ENCODE peak calls at places on chromosomes 16 and 17, in five cellular contexts. Z is HL-60, G is adipocyte, L is NCI-H1436 treated with DMSO at 0.1 percent for 48 hours, P is fibroblast of lung. N is an unnamed sample.

GRCh38 chr17:58331815-58332719 is 3.5 kb upstream of the TSPOAP1 start:
- DNase-seq in Z (peak), G (no peak), L (no peak), P (no peak), N (no peak)

GRCh38 chr17:39963826-39964225 is 1.0 kb downstream of the GSDMA start:
- DNase-seq in Z (no peak), G (no peak), L (no peak), P (no peak), N (no peak)

GRCh38 chr17:78343433-78344201 is 16.3 kb downstream of the SOCS3 start:
- DNase-seq in Z (peak), G (no peak), L (no peak), P (no peak), N (no peak)

GRCh38 chr17:80109713-80110446 is 8.5 kb downstream of the GAA start:
- DNase-seq in Z (no peak), G (no peak), L (peak), P (no peak), N (no peak)

GRCh38 chr16:14405611-14406537 is 224.2 kb downstream of the PARN start:
- DNase-seq in Z (no peak), G (peak), L (no peak), P (no peak), N (peak)

GRCh38 chr16:75086281-75086680 is 30.3 kb downstream of the LDHD start:
- DNase-seq in Z (no peak), G (no peak), L (no peak), P (peak), N (peak)

GRCh38 chr16:181668-182021 is 1.4 kb downstream of the HBQ1 start:
- DNase-seq in Z (no peak), G (no peak), L (no peak), P (peak), N (peak)

GRCh38 chr16:2963074-2963610 is 933 bp upstream of the KREMEN2 start:
- DNase-seq in Z (no peak), G (no peak), L (no peak), P (no peak), N (no peak)

GRCh38 chr17:80780381-80781187 is 211.1 kb upstream of the CHMP6 start:
- DNase-seq in Z (peak), G (no peak), L (no peak), P (no peak), N (peak)

GRCh38 chr17:1611715-1612114 is 16.9 kb downstream of the SLC43A2 start:
- DNase-seq in Z (no peak), G (no peak), L (no peak), P (no peak), N (no peak)

GRCh38 chr17:63675607-63676539 is 24.1 kb downstream of the LIMD2 start:
- DNase-seq in Z (no peak), G (peak), L (no peak), P (peak), N (peak)

GRCh38 chr16:89922477-89922883 is 662 bp upstream of the TUBB3 start:
- DNase-seq in Z (no peak), G (peak), L (no peak), P (peak), N (peak)

GRCh38 chr17:57939797-57940196 is 15.4 kb downstream of the CUEDC1 start:
- DNase-seq in Z (peak), G (no peak), L (peak), P (no peak), N (no peak)

GRCh38 chr17:80104321-80104955 is 3.1 kb downstream of the GAA start:
- DNase-seq in Z (no peak), G (no peak), L (no peak), P (peak), N (no peak)

GRCh38 chr17:37265446-37266173 is 110.2 kb upstream of the C17orf78 start:
- DNase-seq in Z (no peak), G (no peak), L (no peak), P (no peak), N (no peak)

GRCh38 chr16:3578610-3579551 is 1.7 kb upstream of the NLRC3 start:
- DNase-seq in Z (no peak), G (peak), L (no peak), P (peak), N (no peak)

GRCh38 chr17:78979780-78980623 is at the start of gene LGALS3BP:
- DNase-seq in Z (no peak), G (peak), L (peak), P (peak), N (peak)

GRCh38 chr17:7041607-7042506 is 2.0 kb downstream of the SLC16A11 start:
- DNase-seq in Z (no peak), G (no peak), L (no peak), P (no peak), N (no peak)

GRCh38 chr17:48494335-48494734 is 36.5 kb downstream of the HOXB1 start:
- DNase-seq in Z (no peak), G (no peak), L (no peak), P (peak), N (peak)